ENCODE peak calls at places on chromosome 5, in ten cellular contexts. K is mesenteric fat pad, O is NCI-H69, P is sciatic nerve, F is T-helper 2 cell, E is endothelial cell, U is neural progenitor cell, B is right atrium auricular region, T is NCI-H524, A is transverse colon. S is an unnamed sample.

GRCh38 chr5:152403058-152403457 is 2.0 kb downstream of the NMUR2 start:
- DNase-seq in T (no peak), P (no peak), E (no peak), K (no peak), O (no peak), A (no peak), F (no peak), U (no peak), B (no peak), S (no peak)

GRCh38 chr5:176629853-176630680 is at the start of the genes EIF4E1B and SNCB:
- DNase-seq in U (peak; percentile 87), F (peak; percentile 66), T (no peak), A (no peak), P (no peak), E (peak; percentile 71), O (peak; percentile 90), B (no peak), K (no peak), S (peak; percentile 39)

GRCh38 chr5:175778951-175779475 is 92.4 kb upstream of the CPLX2 start:
- DNase-seq in B (no peak), T (peak; percentile 69), K (no peak), O (peak; percentile 99), P (no peak), U (no peak), F (no peak), E (no peak), A (no peak), S (peak; percentile 17)

GRCh38 chr5:177171961-177172360 is 38.4 kb downstream of the NSD1 start:
- DNase-seq in F (no peak), B (no peak), P (no peak), E (no peak), T (no peak), O (no peak), U (no peak), A (no peak), K (no peak), S (no peak)

GRCh38 chr5:88660947-88661869 is 221.8 kb downstream of the MEF2C start:
- DNase-seq in K (no peak), B (no peak), U (peak; percentile 97), E (peak; percentile 81), P (peak; percentile 85), F (peak; percentile 71), T (peak; percentile 94), O (peak; percentile 100), A (peak; percentile 60), S (no peak)

GRCh38 chr5:139296198-139296597 is 2.7 kb downstream of the MATR3 start:
- DNase-seq in B (no peak), A (no peak), U (no peak), K (no peak), O (no peak), T (no peak), P (no peak), F (no peak), E (no peak), S (no peak)

GRCh38 chr5:1293997-1294838 is 650 bp downstream of the TERT start:
- DNase-seq in E (no peak), O (peak; percentile 76), F (no peak), T (no peak), A (no peak), P (no peak), U (peak; percentile 64), B (no peak), K (peak; percentile 87), S (no peak)

GRCh38 chr5:54360925-54361662 is 50.7 kb upstream of the ARL15 start:
- DNase-seq in A (no peak), B (no peak), F (no peak), U (no peak), O (no peak), T (no peak), K (no peak), E (no peak), P (no peak), S (no peak)

GRCh38 chr5:105581988-105582690 is 2019.5 kb upstream of the NUDT12 start:
- DNase-seq in T (no peak), K (no peak), O (peak; percentile 96), P (no peak), A (no peak), F (no peak), E (no peak), B (no peak), U (no peak), S (no peak)

GRCh38 chr5:122846051-122846567 is 696 bp downstream of the SNX24 start:
- DNase-seq in K (no peak), O (peak; percentile 70), T (no peak), B (no peak), U (peak; percentile 18), F (peak; percentile 5), A (no peak), E (no peak), P (no peak), S (no peak)

GRCh38 chr5:101142102-101142501 is 239.0 kb upstream of the ST8SIA4 start:
- DNase-seq in P (no peak), A (no peak), K (no peak), U (no peak), B (no peak), F (no peak), T (no peak), O (no peak), E (no peak), S (no peak)

GRCh38 chr5:64532212-64532611 is 26.4 kb downstream of the RGS7BP start:
- DNase-seq in U (peak; percentile 10), P (no peak), F (no peak), E (no peak), T (no peak), O (peak; percentile 64), K (no peak), B (no peak), A (no peak), S (no peak)

GRCh38 chr5:140145818-140146522 is 20.2 kb downstream of the IGIP start:
- DNase-seq in B (peak; percentile 77), O (peak; percentile 59), T (no peak), K (peak; percentile 94), E (peak; percentile 83), P (peak; percentile 79), A (peak; percentile 76), F (peak; percentile 52), U (peak; percentile 91), S (peak; percentile 82)

GRCh38 chr5:1913578-1913977 is 30.9 kb upstream of the IRX4 start:
- DNase-seq in O (no peak), B (no peak), A (no peak), E (no peak), T (no peak), F (no peak), P (peak; percentile 31), U (no peak), K (peak; percentile 82), S (no peak)

GRCh38 chr5:141245250-141245717 is at the start of gene PCDHB15:
- DNase-seq in T (no peak), E (peak; percentile 28), B (no peak), A (peak; percentile 13), U (peak; percentile 75), K (no peak), O (peak; percentile 71), P (no peak), F (no peak), S (no peak)

GRCh38 chr5:139845846-139846681 is 50.5 kb downstream of the PSD2 start:
- DNase-seq in A (no peak), E (no peak), B (no peak), O (no peak), P (no peak), K (no peak), U (no peak), F (no peak), T (no peak), S (peak; percentile 35)

GRCh38 chr5:149878371-149878770 is 66.2 kb downstream of the PDE6A start:
- DNase-seq in T (no peak), F (no peak), K (no peak), P (no peak), E (no peak), B (no peak), O (peak; percentile 62), U (no peak), A (peak; percentile 72), S (no peak)

GRCh38 chr5:142006363-142007236 is 6.2 kb downstream of the GNPDA1 start:
- DNase-seq in P (no peak), A (no peak), E (no peak), B (no peak), U (no peak), K (no peak), F (peak; percentile 87), O (no peak), T (no peak), S (no peak)

S was measured in heart right ventricle.